ENCODE peak calls at places on chromosome 22, in seven cellular contexts. H is transverse colon, M is osteoblast, I is tibial nerve, O is right lobe of liver, A is psoas muscle, K is left lung. J is an unnamed sample. For H3K4me1, the result is how much of the 10 kb centered on the place peaks cover.

GRCh38 chr22:25090225-25090651 is 109.4 kb upstream of the CRYBB3 start:
- DNase-seq in H (no peak), A (no peak), O (no peak), M (no peak), I (no peak), K (no peak), J (no peak)

GRCh38 chr22:21042978-21043855 is 2.5 kb upstream of the LRRC74B start:
- DNase-seq in O (no peak), K (peak), I (no peak), M (peak), H (peak), A (no peak), J (no peak)

GRCh38 chr22:50739279-50739691 is 1.3 kb downstream of the ACR start:
- DNase-seq in I (no peak), H (no peak), M (peak), A (no peak), O (no peak), K (peak), J (peak)

GRCh38 chr22:17695986-17696385 is 57.4 kb downstream of the BCL2L13 start:
- DNase-seq in H (no peak), I (no peak), O (no peak), A (no peak), K (no peak), M (no peak), J (no peak)

GRCh38 chr22:20606041-20606783 is 98.8 kb downstream of the MED15 start:
- DNase-seq in H (peak), A (no peak), K (peak), M (peak), I (no peak), O (peak), J (peak)

GRCh38 chr22:34866501-34867171 is 199.3 kb upstream of the ISX start:
- DNase-seq in K (no peak), O (no peak), H (no peak), I (no peak), A (no peak), M (no peak), J (no peak)

GRCh38 chr22:37496651-37497599 is 10.7 kb upstream of the MFNG start:
- DNase-seq in K (no peak), H (no peak), M (peak), A (no peak), O (no peak), I (no peak), J (no peak)

GRCh38 chr22:33467718-33468117 is 409.5 kb upstream of the SYN3 start:
- DNase-seq in A (no peak), I (no peak), K (no peak), M (no peak), H (no peak), O (no peak), J (peak)

GRCh38 chr22:33746501-33746928 is 173.8 kb downstream of the LARGE1 start:
- DNase-seq in M (no peak), K (no peak), I (no peak), A (no peak), H (no peak), O (peak), J (no peak)

GRCh38 chr22:38034278-38034882 is 22.8 kb upstream of the PICK1 start:
- DNase-seq in K (peak), O (peak), M (peak), A (peak), I (no peak), H (peak), J (peak)

GRCh38 chr22:29345932-29346331 is 30.4 kb upstream of the RASL10A start:
- DNase-seq in I (no peak), M (peak), H (no peak), O (no peak), K (no peak), A (no peak), J (no peak)

GRCh38 chr22:48258841-48259240 is 1496.4 kb downstream of the TBC1D22A start:
- DNase-seq in K (no peak), H (no peak), A (no peak), I (no peak), M (peak), O (no peak), J (no peak)

GRCh38 chr22:28582806-28583205 is 96.8 kb downstream of the TTC28 start:
- DNase-seq in A (no peak), M (peak), I (no peak), H (no peak), K (no peak), O (no peak), J (no peak)

GRCh38 chr22:20624161-20624616 is 116.8 kb downstream of the MED15 start:
- DNase-seq in I (no peak), M (peak), A (no peak), H (no peak), O (no peak), K (no peak), J (no peak)

GRCh38 chr22:46936378-46936916 is 174.0 kb downstream of the TBC1D22A start:
- DNase-seq in O (peak), M (no peak), A (peak), H (no peak), K (no peak), I (peak), J (no peak)

GRCh38 chr22:25702046-25702445 is 39.9 kb upstream of the MYO18B start:
- DNase-seq in H (no peak), O (no peak), K (no peak), M (no peak), I (no peak), A (no peak), J (no peak)

GRCh38 chr22:28478564-28478963 is 201.1 kb downstream of the TTC28 start:
- DNase-seq in I (no peak), H (no peak), A (no peak), O (no peak), M (no peak), K (no peak), J (no peak)

GRCh38 chr22:36544107-36544620 is 15.2 kb upstream of the EIF3D start:
- DNase-seq in I (no peak), H (no peak), K (no peak), M (peak), A (no peak), O (no peak), J (no peak)

GRCh38 chr22:38177926-38178604 is 3.6 kb downstream of the PLA2G6 start:
- DNase-seq in H (peak), M (peak), O (peak), K (no peak), A (peak), I (peak), J (no peak)

GRCh38 chr22:40634119-40634903 is 2.2 kb downstream of the MRTFA start:
- DNase-seq in H (no peak), I (no peak), O (no peak), A (no peak), K (no peak), M (no peak), J (no peak)

GRCh38 chr22:30566125-30566524 is 8.3 kb downstream of the GAL3ST1 start:
- DNase-seq in A (no peak), M (peak), H (peak), I (no peak), O (no peak), K (peak), J (no peak)

GRCh38 chr22:27378994-27379393 is 422.6 kb downstream of the MN1 start:
- DNase-seq in K (no peak), M (no peak), O (no peak), H (no peak), I (no peak), A (no peak), J (no peak)

GRCh38 chr22:30238661-30239420 is 7.7 kb downstream of the LIF start:
- DNase-seq in H (peak), M (peak), O (no peak), K (no peak), A (no peak), I (no peak), J (peak)

GRCh38 chr22:49795521-49795920 is 32.2 kb downstream of the BRD1 start:
- DNase-seq in I (no peak), A (no peak), M (no peak), H (no peak), K (peak), O (no peak), J (no peak)

GRCh38 chr22:50700387-50701075 is 27.9 kb downstream of the SHANK3 start:
- DNase-seq in A (no peak), I (no peak), H (no peak), O (peak), M (peak), K (peak), J (peak)

GRCh38 chr22:48084749-48085090 is 1322.3 kb downstream of the TBC1D22A start:
- DNase-seq in A (no peak), O (no peak), K (no peak), H (no peak), M (no peak), I (no peak), J (no peak)

GRCh38 chr22:21873619-21874018 is 6.2 kb upstream of the MAPK1 start:
- DNase-seq in K (no peak), H (no peak), O (peak), A (no peak), M (no peak), I (no peak), J (no peak)

GRCh38 chr22:30205281-30206115 is 41.1 kb downstream of the LIF start:
- DNase-seq in H (no peak), A (peak), O (no peak), M (peak), K (no peak), I (peak), J (peak)

GRCh38 chr22:27420817-27421361 is 380.7 kb downstream of the MN1 start:
- DNase-seq in M (peak), O (peak), A (peak), I (peak), H (peak), K (no peak), J (peak)

GRCh38 chr22:19923914-19924513 is 17.6 kb upstream of the COMT start:
- DNase-seq in I (no peak), M (no peak), O (no peak), H (no peak), K (no peak), A (no peak), J (no peak)

GRCh38 chr22:21075516-21076138 is 29.9 kb downstream of the LRRC74B start:
- DNase-seq in H (no peak), I (no peak), K (no peak), M (no peak), A (no peak), O (no peak), J (no peak)

GRCh38 chr22:49192180-49192856 is 635.4 kb downstream of the BRD1 start:
- DNase-seq in A (no peak), O (no peak), M (peak), H (no peak), I (no peak), K (no peak), J (no peak)

GRCh38 chr22:29625090-29625825 is 21.8 kb downstream of the NF2 start:
- DNase-seq in H (peak), K (no peak), A (peak), M (no peak), O (no peak), I (peak), J (peak)

GRCh38 chr22:45844949-45845613 is 131.9 kb downstream of the WNT7B start:
- DNase-seq in I (no peak), A (no peak), M (peak), O (no peak), H (no peak), K (no peak), J (no peak)

GRCh38 chr22:45844009-45844408 is 133.0 kb downstream of the WNT7B start:
- DNase-seq in I (no peak), M (no peak), O (no peak), A (no peak), K (no peak), H (no peak), J (no peak)

GRCh38 chr22:45846952-45847351 is 130.0 kb downstream of the WNT7B start:
- DNase-seq in O (no peak), H (no peak), K (no peak), M (no peak), I (no peak), A (no peak), J (no peak)

GRCh38 chr22:45842141-45842831 is 134.7 kb downstream of the WNT7B start:
- DNase-seq in K (no peak), I (no peak), H (no peak), A (no peak), O (no peak), M (no peak), J (no peak)

GRCh38 chr22:45843030-45843429 is 133.9 kb downstream of the WNT7B start:
- DNase-seq in I (no peak), K (no peak), O (no peak), A (no peak), M (no peak), H (no peak), J (no peak)
- H3K27ac ChIP-seq in I (no peak), K (no peak), O (no peak), A (no peak), M (no peak), H (no peak), J (no peak)

GRCh38 chr22:31625661-31626426 is 36.2 kb downstream of the PISD start:
- DNase-seq in O (no peak), H (peak), M (peak), I (peak), K (peak), A (peak), J (peak)
- H3K4me1 ChIP-seq in O (under half), H (under half), M (under half), I (under half), K (under half), A (under half), J (under half)

GRCh38 chr22:42918500-42918899 is 61.4 kb upstream of the ARFGAP3 start:
- DNase-seq in M (peak), I (no peak), H (no peak), O (no peak), K (no peak), A (no peak), J (no peak)

GRCh38 chr22:42920101-42920820 is 63.2 kb upstream of the ARFGAP3 start:
- DNase-seq in K (no peak), I (no peak), M (peak), O (no peak), A (no peak), H (no peak), J (no peak)

GRCh38 chr22:42919199-42919598 is 62.1 kb upstream of the ARFGAP3 start:
- DNase-seq in O (no peak), K (no peak), M (peak), H (no peak), I (no peak), A (no peak), J (no peak)

GRCh38 chr22:42922374-42923177 is 65.5 kb upstream of the ARFGAP3 start:
- DNase-seq in I (no peak), M (peak), H (no peak), A (no peak), O (peak), K (no peak), J (no peak)

DNA sequence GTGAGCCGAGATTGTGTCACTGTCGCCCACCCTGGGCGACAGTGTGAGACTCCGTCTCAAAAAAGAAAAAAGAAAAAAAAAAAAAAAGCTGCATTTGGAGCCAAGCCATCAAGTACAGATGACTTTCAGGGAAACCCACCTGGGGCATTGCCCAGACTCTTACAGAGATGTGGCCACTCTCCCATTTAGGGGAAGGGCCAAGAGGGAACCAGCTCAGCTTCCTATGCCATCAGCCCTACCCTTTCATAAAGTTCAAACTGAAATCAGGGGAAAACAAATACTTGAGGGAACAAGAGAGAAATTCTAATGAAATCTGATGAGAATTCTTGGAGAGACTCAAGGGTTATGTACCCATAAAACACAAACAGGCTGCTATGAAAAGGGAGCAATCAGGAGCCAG is 64.2 kb upstream of the ARFGAP3 start:
- DNase-seq in I (no peak), M (peak), H (no peak), O (no peak), K (no peak), A (no peak), J (no peak)
- H3K27ac ChIP-seq in I (no peak), M (peak), H (no peak), O (no peak), K (peak), A (no peak), J (no peak)

DNA sequence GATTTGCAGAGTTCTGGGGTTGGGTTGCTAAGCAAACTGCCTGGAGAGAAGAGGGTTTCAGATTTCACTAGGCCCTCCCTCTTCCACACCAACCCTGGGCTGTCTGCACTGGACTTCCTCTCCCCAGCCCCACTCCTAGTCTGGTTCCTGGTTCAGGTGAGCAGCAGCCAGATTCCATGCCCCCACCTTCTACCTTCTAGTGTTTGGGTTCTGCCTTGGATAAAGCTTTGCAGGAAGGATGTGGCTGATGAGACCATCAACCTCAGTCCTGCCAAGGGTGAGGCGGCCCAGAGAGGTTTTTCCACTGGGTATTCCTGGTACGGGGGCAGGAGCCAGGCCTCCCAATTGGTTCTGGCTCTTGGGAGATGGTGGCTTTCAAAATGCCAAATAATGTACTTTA is 68.3 kb downstream of the BCR start:
- DNase-seq in M (peak), O (no peak), A (no peak), H (no peak), K (no peak), I (no peak), J (no peak)
- H3K4me1 ChIP-seq in M (under half), O (under half), A (under half), H (under half), K (under half), I (under half), J (under half)

DNA sequence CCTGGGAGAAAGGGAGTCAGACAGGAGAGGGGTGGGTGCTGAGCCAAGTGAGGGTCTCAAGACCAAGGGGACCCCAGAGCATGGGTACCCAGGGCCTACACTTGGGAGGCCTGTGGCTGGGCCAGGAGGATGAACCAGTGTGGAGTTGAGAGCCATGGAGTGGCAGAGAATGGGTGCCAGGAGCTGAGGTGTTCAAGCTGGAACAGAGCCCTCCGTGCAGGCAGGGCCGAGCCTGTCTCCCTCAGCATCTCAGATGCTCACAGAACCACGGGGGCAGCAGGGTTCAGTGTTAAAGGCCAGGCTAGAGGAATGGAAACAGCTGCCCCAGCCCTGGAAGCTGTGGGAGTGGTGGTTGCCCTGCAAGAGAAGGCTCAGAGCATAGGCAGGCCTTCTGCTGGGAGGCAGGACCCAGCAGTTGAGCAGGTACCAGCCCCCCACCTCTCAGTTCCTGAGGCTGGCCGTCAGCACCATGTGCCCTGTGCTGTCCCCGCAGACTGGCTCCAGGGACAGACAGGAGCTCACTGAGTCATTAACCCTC is 32.3 kb downstream of the RSPH14 start:
- DNase-seq in A (no peak), K (no peak), I (no peak), M (no peak), O (no peak), H (no peak), J (no peak)
- H3K27ac ChIP-seq in A (no peak), K (no peak), I (no peak), M (no peak), O (no peak), H (no peak), J (no peak)

GRCh38 chr22:39472570-39473556 is 16.1 kb downstream of the MGAT3 start:
- DNase-seq in K (no peak), O (no peak), I (no peak), M (no peak), A (no peak), H (peak), J (no peak)
- H3K4me1 ChIP-seq in K (under half), O (under half), I (half or more), M (under half), A (under half), H (half or more), J (under half)

J was measured in right cardiac atrium.